ENCODE peak calls at places on chromosomes 7 and 10, in ten cellular contexts. E, Y, T, I, F, B, U, D, J and G are unnamed samples.

GRCh38 chr10:78362406-78363022 is 328.9 kb downstream of the RPS24 start:
- DNase-seq in E (no peak), Y (no peak), T (peak; percentile 52), I (peak; percentile 35), F (no peak), B (peak; percentile 16), U (no peak), D (peak; percentile 26), J (no peak), G (no peak)

GRCh38 chr7:152202056-152202455 is 176.6 kb downstream of the GALNT11 start:
- DNase-seq in E (no peak), Y (no peak), T (no peak), I (peak; percentile 34), F (no peak), B (peak; percentile 46), U (no peak), D (no peak), J (no peak), G (no peak)

GRCh38 chr7:129443612-129444011 is 9.4 kb downstream of the STRIP2 start:
- DNase-seq in E (no peak), Y (no peak), T (no peak), I (no peak), F (no peak), B (no peak), U (no peak), D (peak; percentile 37), J (no peak), G (no peak)

GRCh38 chr10:86017841-86018734 is 348.5 kb downstream of the GRID1 start:
- DNase-seq in E (no peak), Y (no peak), T (no peak), I (no peak), F (no peak), B (no peak), U (no peak), D (peak; percentile 75), J (peak; percentile 46), G (no peak)

GRCh38 chr10:133123050-133123745 is 35.5 kb downstream of the ADGRA1 start:
- DNase-seq in E (no peak), Y (no peak), T (no peak), I (no peak), F (peak; percentile 37), B (no peak), U (no peak), D (no peak), J (no peak), G (no peak)

GRCh38 chr10:93357680-93358079 is 124.5 kb downstream of the MYOF start:
- DNase-seq in E (no peak), Y (peak; percentile 53), T (no peak), I (peak; percentile 54), F (no peak), B (peak; percentile 62), U (no peak), D (no peak), J (no peak), G (peak; percentile 33)

GRCh38 chr10:101297901-101298451 is 56.0 kb upstream of the BTRC start:
- DNase-seq in E (peak; percentile 64), Y (peak; percentile 61), T (peak; percentile 82), I (peak; percentile 73), F (no peak), B (peak; percentile 67), U (peak; percentile 75), D (peak; percentile 45), J (peak; percentile 66), G (peak; percentile 88)

GRCh38 chr10:94282369-94282768 is 80.4 kb downstream of the NOC3L start:
- DNase-seq in E (no peak), Y (no peak), T (no peak), I (peak; percentile 64), F (no peak), B (no peak), U (no peak), D (no peak), J (no peak), G (no peak)

GRCh38 chr10:44196336-44196735 is 188.6 kb downstream of the CXCL12 start:
- DNase-seq in E (no peak), Y (no peak), T (no peak), I (no peak), F (no peak), B (no peak), U (no peak), D (no peak), J (no peak), G (no peak)

GRCh38 chr10:43140414-43140813 is 2.2 kb downstream of the CSGALNACT2 start:
- DNase-seq in E (no peak), Y (no peak), T (no peak), I (peak; percentile 92), F (no peak), B (peak; percentile 80), U (peak; percentile 67), D (no peak), J (no peak), G (no peak)

GRCh38 chr7:112347088-112347487 is 103.2 kb upstream of the IFRD1 start:
- DNase-seq in E (no peak), Y (no peak), T (no peak), I (no peak), F (no peak), B (no peak), U (no peak), D (no peak), J (no peak), G (no peak)

GRCh38 chr7:39969431-39969830 is 19.4 kb downstream of the CDK13 start:
- DNase-seq in E (no peak), Y (no peak), T (no peak), I (no peak), F (no peak), B (no peak), U (no peak), D (no peak), J (no peak), G (no peak)
- TF ChIP-seq CTCF in E (no peak), Y (no peak), T (no peak), I (no peak), F (no peak), B (no peak), U (no peak), D (no peak), J (no peak), G (no peak)

GRCh38 chr7:100612730-100613446 is 548 bp downstream of the MOSPD3 start:
- DNase-seq in E (no peak), Y (peak; percentile 75), T (peak; percentile 52), I (peak; percentile 27), F (no peak), B (no peak), U (no peak), D (no peak), J (no peak), G (peak; percentile 39)
- TF ChIP-seq CTCF in E (peak; percentile 26), Y (peak; percentile 39), T (no peak), I (peak; percentile 1), F (no peak), B (peak; percentile 7), U (peak; percentile 19), D (no peak), J (no peak), G (no peak)

GRCh38 chr10:116828121-116828520 is 21.2 kb upstream of the ENO4 start:
- DNase-seq in E (no peak), Y (no peak), T (no peak), I (no peak), F (no peak), B (no peak), U (no peak), D (no peak), J (no peak), G (no peak)

GRCh38 chr10:116829711-116830110 is 19.6 kb upstream of the ENO4 start:
- DNase-seq in E (no peak), Y (no peak), T (no peak), I (no peak), F (no peak), B (no peak), U (no peak), D (no peak), J (no peak), G (no peak)

GRCh38 chr10:116826803-116827202 is 22.5 kb upstream of the ENO4 start:
- DNase-seq in E (peak; percentile 12), Y (no peak), T (no peak), I (no peak), F (no peak), B (no peak), U (no peak), D (no peak), J (no peak), G (no peak)

GRCh38 chr10:116825901-116826300 is 23.4 kb upstream of the ENO4 start:
- DNase-seq in E (no peak), Y (no peak), T (no peak), I (no peak), F (no peak), B (no peak), U (no peak), D (no peak), J (no peak), G (no peak)

DNA sequence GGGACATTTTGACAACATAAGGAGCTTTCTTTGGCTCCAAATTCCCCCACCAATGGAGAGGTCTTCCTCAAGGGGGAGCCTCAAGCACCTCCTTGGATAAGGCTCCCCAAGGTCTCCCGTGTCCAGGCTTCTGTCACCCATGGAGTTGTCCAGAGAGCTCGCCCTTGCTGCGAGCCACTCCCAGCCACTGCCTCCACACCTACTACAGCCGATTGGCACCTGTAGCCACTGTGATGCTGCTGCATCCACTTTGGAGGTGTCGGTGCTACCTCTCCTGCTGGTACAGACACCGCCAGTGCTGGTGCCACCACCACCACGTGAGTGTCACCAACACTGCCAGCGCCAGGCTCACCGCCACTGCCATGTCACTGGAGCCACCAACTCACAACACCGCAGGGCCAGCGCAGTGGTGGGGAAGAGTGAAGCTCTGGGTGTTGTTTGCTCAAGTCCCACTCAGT is 22.1 kb upstream of the ENO4 start:
- DNase-seq in E (no peak), Y (no peak), T (no peak), I (no peak), F (no peak), B (no peak), U (no peak), D (no peak), J (no peak), G (no peak)
- TF ChIP-seq CTCF in E (peak; percentile 28), Y (peak; percentile 23), T (no peak), I (no peak), F (no peak), B (no peak), U (no peak), D (no peak), J (no peak), G (no peak)

DNA sequence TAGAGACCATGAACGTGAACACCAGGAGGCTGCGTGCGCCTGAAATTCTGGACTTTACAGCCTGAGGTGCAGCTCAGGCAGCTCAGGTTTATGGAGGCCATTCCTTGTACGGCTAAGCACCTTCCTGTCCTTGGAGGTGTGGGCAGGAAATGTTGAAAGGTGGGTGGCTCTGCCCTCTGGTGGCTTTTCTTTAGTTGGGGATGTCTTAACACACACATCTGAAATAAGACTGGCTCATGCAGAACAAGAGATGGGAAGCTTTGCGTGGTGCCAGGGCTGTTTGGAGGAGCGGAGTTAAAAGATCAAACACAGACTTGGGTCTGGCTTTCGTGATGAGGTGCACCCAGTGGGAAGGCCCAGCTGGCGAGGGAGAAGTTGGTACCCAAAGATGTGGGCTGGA is 64.1 kb downstream of the DOCK1 start:
- DNase-seq in E (peak; percentile 8), Y (no peak), T (peak; percentile 34), I (peak; percentile 45), F (no peak), B (peak; percentile 7), U (no peak), D (no peak), J (no peak), G (no peak)
- TF ChIP-seq CTCF in E (peak; percentile 24), Y (peak; percentile 31), T (no peak), I (peak; percentile 32), F (no peak), B (peak; percentile 14), U (no peak), D (peak; percentile 34), J (no peak), G (no peak)